ENCODE peak calls at places on chromosomes 11 and 22, in five cellular contexts. D is body of pancreas, Y is pancreas, A is fibroblast of lung, G is PC-9. V is an unnamed sample. For H3K4me1, the result is how much of the 10 kb centered on the place peaks cover.

GRCh38 chr11:43504316-43504950 is 145.7 kb downstream of the TTC17 start:
- DNase-seq in Y (no peak), G (no peak), D (peak), A (no peak), V (no peak)

GRCh38 chr11:61079416-61080150 is 22.7 kb upstream of the CD5 start:
- DNase-seq in G (no peak), Y (no peak), D (no peak), A (no peak), V (no peak)

GRCh38 chr22:26852176-26852575 is 194.8 kb downstream of the MIAT start:
- DNase-seq in A (no peak), Y (no peak), G (no peak), D (no peak), V (no peak)

GRCh38 chr11:86672007-86672621 is at the start of gene ME3:
- DNase-seq in A (peak), D (peak), G (peak), Y (peak), V (no peak)

GRCh38 chr11:119977584-119977860 is 160.4 kb downstream of the TRIM29 start:
- DNase-seq in D (no peak), A (no peak), Y (no peak), G (no peak), V (no peak)

GRCh38 chr11:67519726-67520125 is 3.5 kb downstream of the CABP2 start:
- DNase-seq in Y (peak), D (no peak), G (no peak), A (no peak), V (no peak)

GRCh38 chr11:125874556-125875124 is 12.8 kb upstream of the HYLS1 start:
- DNase-seq in A (peak), G (peak), Y (no peak), D (peak), V (no peak)

GRCh38 chr11:3939211-3939610 is 83.7 kb downstream of the STIM1 start:
- DNase-seq in Y (no peak), D (no peak), A (peak), G (no peak), V (no peak)

GRCh38 chr22:37174964-37175363 is 13.1 kb downstream of the C1QTNF6 start:
- DNase-seq in G (no peak), A (no peak), Y (peak), D (no peak), V (no peak)

GRCh38 chr11:115488945-115489344 is 15.3 kb downstream of the CADM1 start:
- DNase-seq in Y (no peak), D (no peak), A (peak), G (peak), V (peak)

GRCh38 chr11:13465909-13466371 is 2.9 kb upstream of the BTBD10 start:
- DNase-seq in D (peak), G (peak), Y (no peak), A (peak), V (peak)

GRCh38 chr11:107275632-107276031 is 182.0 kb downstream of the CWF19L2 start:
- DNase-seq in G (no peak), D (no peak), A (no peak), Y (no peak), V (no peak)

GRCh38 chr11:110774138-110775014 is 62.1 kb upstream of the ARHGAP20 start:
- DNase-seq in A (no peak), Y (no peak), D (no peak), G (peak), V (no peak)

DNA sequence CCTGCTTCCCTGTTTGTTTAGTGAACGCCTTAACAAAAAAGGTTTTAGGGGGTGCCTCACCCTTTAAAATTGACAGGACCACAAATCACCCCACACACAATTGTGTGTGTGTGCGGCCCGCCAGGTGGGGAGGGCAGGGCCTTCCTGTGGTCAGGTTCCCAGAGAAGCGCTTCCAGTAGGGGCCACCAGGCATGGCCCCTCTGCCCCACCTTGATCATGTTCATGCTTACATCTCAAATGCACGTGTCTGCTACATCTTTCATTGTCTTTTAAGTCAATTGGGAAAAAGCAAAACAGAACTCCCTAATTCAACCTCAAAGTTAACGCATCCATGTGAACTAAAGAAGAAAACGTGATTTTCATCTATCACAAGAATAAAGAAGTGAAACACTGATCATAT is 1335.3 kb downstream of the TBC1D22A start:
- DNase-seq in Y (no peak), G (no peak), A (no peak), D (no peak), V (no peak)
- H3K27ac ChIP-seq in Y (no peak), G (no peak), A (no peak), D (no peak), V (no peak)

GRCh38 chr22:23385301-23386244 is 194.5 kb downstream of the IGLL1 start:
- DNase-seq in G (peak), D (peak), Y (peak), A (peak), V (peak)
- H3K4me1 ChIP-seq in G (under half), D (under half), Y (under half), A (under half), V (under half)

DNA sequence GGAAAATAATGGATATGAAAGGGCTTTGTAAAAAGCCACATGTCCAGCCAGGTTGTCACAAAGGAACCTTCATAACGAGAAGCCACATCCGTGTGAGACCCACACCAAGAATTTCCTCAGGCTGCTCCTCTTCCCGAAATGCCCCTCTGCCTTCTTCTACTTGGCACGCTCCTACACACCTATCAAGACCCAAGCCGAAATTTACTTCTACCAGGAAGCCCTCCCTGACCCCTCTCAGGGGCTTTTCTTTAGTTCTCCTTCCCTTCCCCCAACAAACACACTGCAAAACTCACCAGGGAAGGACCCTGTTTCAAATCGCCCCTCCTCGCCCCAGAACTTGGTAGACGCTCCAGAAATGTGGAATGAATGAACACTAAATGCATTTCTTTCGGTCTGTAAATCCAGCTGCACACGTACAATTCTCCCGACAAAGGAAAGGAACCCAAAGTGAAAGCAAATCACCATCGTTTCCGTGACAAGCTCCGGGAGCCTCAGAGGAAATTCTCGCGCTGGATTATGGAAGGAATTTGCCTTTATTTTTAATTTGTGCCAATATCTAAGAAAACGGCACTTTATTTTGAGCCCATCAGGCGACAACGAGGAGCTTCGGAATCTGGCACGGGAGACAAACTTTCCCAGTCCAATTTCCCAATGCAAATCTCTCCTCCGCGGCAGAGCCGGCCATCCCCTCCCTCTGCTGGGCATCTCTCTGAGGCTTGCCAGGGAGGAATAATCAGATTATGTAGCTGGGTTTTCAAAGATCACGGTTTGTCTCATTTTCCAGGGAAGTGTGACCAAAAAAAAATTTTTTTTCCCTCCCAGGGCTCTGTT is 13.2 kb upstream of the SHISAL1 start:
- DNase-seq in A (peak), Y (no peak), G (no peak), D (no peak), V (no peak)
- TF ChIP-seq CTCF in A (peak), Y (no peak), G (no peak), D (no peak), V (peak)

GRCh38 chr22:42856179-42856864 is 751 bp downstream of the ARFGAP3 start:
- DNase-seq in G (no peak), Y (peak), D (peak), A (peak), V (no peak)

GRCh38 chr22:42855726-42856125 is 1.3 kb downstream of the ARFGAP3 start:
- DNase-seq in D (no peak), A (no peak), Y (no peak), G (no peak), V (no peak)

GRCh38 chr22:42855211-42855610 is 1.9 kb downstream of the ARFGAP3 start:
- DNase-seq in D (no peak), A (no peak), G (no peak), Y (peak), V (no peak)

GRCh38 chr22:42857845-42858481 is 890 bp upstream of the ARFGAP3 start:
- DNase-seq in G (no peak), A (no peak), Y (peak), D (peak), V (no peak)

DNA sequence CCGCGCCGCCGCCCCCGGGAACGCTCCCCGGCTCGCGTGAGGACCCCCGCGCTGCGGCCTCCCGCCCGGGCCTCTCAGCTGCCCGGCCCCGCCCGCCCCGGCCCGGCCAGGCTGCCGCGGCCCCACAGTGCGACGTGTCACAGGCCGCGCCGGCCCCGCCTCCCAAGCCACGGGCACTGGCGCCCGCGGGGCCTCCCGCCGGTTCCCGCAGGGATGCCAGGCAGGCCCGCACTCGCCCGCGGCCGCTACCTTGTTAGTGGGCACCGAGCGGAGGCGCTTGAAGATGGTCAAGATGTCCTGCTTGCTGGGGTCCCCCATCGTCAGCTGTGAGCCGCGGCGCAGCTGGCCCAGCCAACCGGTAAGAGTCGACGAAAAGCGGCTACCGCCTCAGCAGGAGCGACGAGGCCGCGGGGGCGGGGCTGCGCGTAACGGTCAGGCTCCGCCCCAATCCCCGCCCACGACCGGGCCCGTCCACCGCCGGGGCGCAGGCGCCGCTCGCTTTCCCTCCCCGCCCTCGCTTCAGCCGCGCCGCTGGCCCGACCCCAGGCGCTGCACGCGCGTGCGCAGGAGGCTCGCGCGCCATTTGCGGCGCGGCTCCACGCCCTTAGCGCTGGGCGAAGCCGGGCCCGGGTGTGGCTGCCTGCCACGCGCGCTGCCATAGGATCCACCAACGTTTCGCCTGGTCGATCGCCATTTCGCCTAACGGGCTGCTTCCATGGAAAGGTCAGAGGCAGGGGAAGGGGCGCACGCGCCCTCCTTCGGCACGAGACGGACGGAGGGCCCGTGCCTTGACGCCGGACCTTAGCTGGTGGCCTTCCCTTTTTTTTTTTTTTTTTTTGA is at the start of gene ARFGAP3:
- DNase-seq in D (peak), A (peak), G (peak), Y (peak), V (peak)
- H3K27ac ChIP-seq in D (peak), A (peak), G (peak), Y (peak), V (peak)

DNA sequence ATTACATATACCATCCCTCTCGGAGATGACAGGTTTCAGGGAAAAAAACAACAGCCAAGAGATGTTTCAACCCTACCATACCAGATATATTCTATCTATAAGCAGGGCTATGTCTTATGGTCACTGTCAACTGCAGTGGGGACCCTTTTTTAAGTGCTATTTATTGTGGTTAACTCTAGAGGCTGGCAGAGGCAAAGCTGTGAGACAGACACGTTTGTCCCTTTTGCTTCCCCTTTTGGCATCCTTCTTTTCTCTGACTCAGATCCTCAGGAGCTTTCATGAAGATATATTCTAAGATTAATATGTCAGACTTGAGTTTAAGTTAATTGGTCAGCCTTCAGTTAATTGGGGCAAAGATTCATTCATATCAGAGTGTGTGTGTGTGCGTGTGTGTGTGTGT is 81.7 kb downstream of the BDNF start:
- DNase-seq in A (no peak), G (no peak), D (no peak), Y (no peak), V (no peak)
- H3K4me1 ChIP-seq in A (under half), G (under half), D (under half), Y (under half), V (under half)

GRCh38 chr22:24115247-24116207 is 65.8 kb upstream of the SUSD2 start:
- DNase-seq in D (no peak), A (no peak), Y (no peak), G (no peak), V (no peak)

GRCh38 chr22:24119476-24119875 is 61.8 kb upstream of the SUSD2 start:
- DNase-seq in A (no peak), Y (no peak), G (no peak), D (no peak), V (no peak)

GRCh38 chr22:24120029-24120428 is 61.3 kb upstream of the SUSD2 start:
- DNase-seq in Y (no peak), G (no peak), D (no peak), A (peak), V (no peak)

GRCh38 chr22:24118689-24119384 is 62.5 kb upstream of the SUSD2 start:
- DNase-seq in D (no peak), G (no peak), Y (no peak), A (no peak), V (no peak)

DNA sequence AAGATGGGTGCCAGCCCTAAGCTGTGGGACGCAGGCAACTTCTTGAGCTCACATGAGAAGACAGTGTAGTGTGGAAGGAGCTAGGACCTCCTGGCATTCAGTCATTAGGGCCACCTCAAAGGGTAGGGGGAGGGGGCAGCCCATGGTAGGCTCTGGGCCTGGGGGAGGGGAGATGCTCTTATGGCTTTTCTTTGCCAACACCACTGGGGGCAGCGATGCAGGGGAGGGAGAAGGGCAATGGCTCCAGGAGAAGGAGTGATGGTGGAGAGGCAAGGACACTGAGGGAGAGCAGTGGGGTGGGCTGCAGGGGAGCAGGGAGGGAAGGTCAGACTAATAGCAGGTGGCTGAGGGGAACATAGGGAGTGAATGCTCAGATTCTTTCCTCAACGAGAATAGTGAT is 63.3 kb upstream of the SUSD2 start:
- DNase-seq in D (no peak), Y (no peak), A (no peak), G (no peak), V (no peak)
- TF ChIP-seq CTCF in D (no peak), Y (no peak), A (no peak), G (no peak), V (no peak)

GRCh38 chr11:35082322-35083180 is 56.4 kb upstream of the CD44 start:
- DNase-seq in G (peak), D (peak), Y (peak), A (peak), V (peak)
- H3K27ac ChIP-seq in G (peak), D (peak), Y (peak), A (peak), V (peak)